ENCODE peak calls at places on chromosomes 7 and 10, in six cellular contexts. One of them, this sample, is unnamed.

GRCh38 chr7:37450035-37450434 is 1.4 kb upstream of the ELMO1 start:
- DNase-seq in HT-29: no peak
- DNase-seq in GM20000: no peak
- DNase-seq in GM04504: no peak
- DNase-seq in T-helper 2 cell: no peak
- DNase-seq in foreskin fibroblast: no peak
- DNase-seq in this sample: no peak

GRCh38 chr7:75925717-75926435 is 10.9 kb downstream of the POR start:
- DNase-seq in HT-29: no peak
- DNase-seq in GM20000: no peak
- DNase-seq in GM04504: no peak
- DNase-seq in T-helper 2 cell: no peak
- DNase-seq in foreskin fibroblast: no peak
- DNase-seq in this sample: no peak

GRCh38 chr7:30403477-30403876 is 75.1 kb downstream of the NOD1 start:
- DNase-seq in HT-29: no peak
- DNase-seq in GM20000: no peak
- DNase-seq in GM04504: no peak
- DNase-seq in T-helper 2 cell: no peak
- DNase-seq in foreskin fibroblast: no peak
- DNase-seq in this sample: no peak

GRCh38 chr10:89074120-89074519 is 83.5 kb downstream of the FAS start:
- DNase-seq in HT-29: no peak
- DNase-seq in GM20000: no peak
- DNase-seq in GM04504: no peak
- DNase-seq in T-helper 2 cell: no peak
- DNase-seq in foreskin fibroblast: peak; percentile 40
- DNase-seq in this sample: no peak

GRCh38 chr7:25385731-25386136 is 157.4 kb upstream of the NPVF start:
- DNase-seq in HT-29: no peak
- DNase-seq in GM20000: no peak
- DNase-seq in GM04504: no peak
- DNase-seq in T-helper 2 cell: no peak
- DNase-seq in foreskin fibroblast: no peak
- DNase-seq in this sample: no peak

GRCh38 chr7:104894998-104895850 is 118.8 kb upstream of the KMT2E start:
- DNase-seq in HT-29: no peak
- DNase-seq in GM20000: no peak
- DNase-seq in GM04504: no peak
- DNase-seq in T-helper 2 cell: no peak
- DNase-seq in foreskin fibroblast: no peak
- DNase-seq in this sample: no peak

GRCh38 chr7:116752305-116753074 is 80.5 kb downstream of the MET start:
- DNase-seq in HT-29: no peak
- DNase-seq in GM20000: no peak
- DNase-seq in GM04504: no peak
- DNase-seq in T-helper 2 cell: no peak
- DNase-seq in foreskin fibroblast: no peak
- DNase-seq in this sample: no peak

GRCh38 chr10:132627736-132628512 is 90.3 kb downstream of the INPP5A start:
- DNase-seq in HT-29: no peak
- DNase-seq in GM20000: peak; percentile 65
- DNase-seq in GM04504: no peak
- DNase-seq in T-helper 2 cell: no peak
- DNase-seq in foreskin fibroblast: peak; percentile 75
- DNase-seq in this sample: peak; percentile 35

GRCh38 chr10:78901694-78902093 is 167.1 kb upstream of the ZMIZ1 start:
- DNase-seq in HT-29: no peak
- DNase-seq in GM20000: no peak
- DNase-seq in GM04504: no peak
- DNase-seq in T-helper 2 cell: no peak
- DNase-seq in foreskin fibroblast: no peak
- DNase-seq in this sample: no peak

GRCh38 chr10:25059990-25060389 is 43.6 kb downstream of the THNSL1 start:
- DNase-seq in HT-29: peak; percentile 67
- DNase-seq in GM20000: no peak
- DNase-seq in GM04504: peak; percentile 60
- DNase-seq in T-helper 2 cell: no peak
- DNase-seq in foreskin fibroblast: peak; percentile 84
- DNase-seq in this sample: no peak

This sample was measured in BJ.